ENCODE peak calls at places on chromosomes 2 and 18, in four cellular contexts. K, M, H and S are unnamed samples.

GRCh38 chr2:173235947-173236803 is 118.5 kb upstream of the CDCA7 start:
- DNase-seq in K (peak), M (no peak), H (no peak), S (no peak)

GRCh38 chr2:50720695-50721314 is 311.1 kb downstream of the NRXN1 start:
- DNase-seq in K (peak), M (no peak), H (peak), S (peak)

GRCh38 chr2:121596221-121597080 is 52.8 kb downstream of the CLASP1 start:
- DNase-seq in K (peak), M (no peak), H (peak), S (peak)

GRCh38 chr2:8802741-8803140 is 34.7 kb downstream of the KIDINS220 start:
- DNase-seq in K (no peak), M (no peak), H (no peak), S (no peak)

GRCh38 chr2:102114851-102115497 is 27.6 kb upstream of the IL1R1 start:
- DNase-seq in K (no peak), M (no peak), H (no peak), S (no peak)

GRCh38 chr18:61400016-61400630 is 66.9 kb downstream of the CDH20 start:
- DNase-seq in K (no peak), M (no peak), H (peak), S (no peak)

GRCh38 chr2:12721571-12722444 is 5.1 kb downstream of the TRIB2 start:
- DNase-seq in K (no peak), M (no peak), H (peak), S (no peak)

GRCh38 chr2:231670892-231671616 is 37.3 kb upstream of the PTMA start:
- DNase-seq in K (peak), M (no peak), H (peak), S (no peak)

GRCh38 chr2:209340522-209340921 is 83.3 kb upstream of the MAP2 start:
- DNase-seq in K (no peak), M (no peak), H (no peak), S (no peak)

GRCh38 chr2:26941486-26941885 is 29.0 kb upstream of the MAPRE3 start:
- DNase-seq in K (no peak), M (no peak), H (no peak), S (no peak)

GRCh38 chr2:129712586-129712985 is 266.9 kb upstream of the RAB6C start:
- DNase-seq in K (no peak), M (no peak), H (no peak), S (no peak)

GRCh38 chr18:48801728-48802542 is 148.8 kb downstream of the SMAD7 start:
- DNase-seq in K (no peak), M (peak), H (no peak), S (no peak)

GRCh38 chr2:135163306-135163705 is 111.2 kb downstream of the RAB3GAP1 start:
- DNase-seq in K (no peak), M (no peak), H (no peak), S (no peak)

GRCh38 chr2:84782717-84783442 is 98.0 kb downstream of the TRABD2A start:
- DNase-seq in K (no peak), M (no peak), H (peak), S (no peak)

GRCh38 chr2:108271691-108272253 is 16.9 kb upstream of the SULT1C2 start:
- DNase-seq in K (no peak), M (no peak), H (no peak), S (no peak)

GRCh38 chr2:175030380-175031271 is 25.4 kb upstream of the CHN1 start:
- DNase-seq in K (peak), M (no peak), H (peak), S (no peak)

GRCh38 chr2:59963157-59963556 is 590.3 kb downstream of the BCL11A start:
- DNase-seq in K (no peak), M (no peak), H (no peak), S (no peak)

GRCh38 chr2:119049968-119050657 is 108.1 kb downstream of the MARCO start:
- DNase-seq in K (no peak), M (no peak), H (peak), S (peak)

GRCh38 chr2:86062043-86062442 is 43.6 kb downstream of the POLR1A start:
- DNase-seq in K (no peak), M (no peak), H (no peak), S (no peak)

GRCh38 chr2:158214431-158214830 is 112.8 kb downstream of the UPP2 start:
- DNase-seq in K (no peak), M (no peak), H (peak), S (peak)

GRCh38 chr2:41716497-41716896 is 331.3 kb upstream of the PKDCC start:
- DNase-seq in K (no peak), M (no peak), H (no peak), S (no peak)

GRCh38 chr2:164655750-164656149 is 34.5 kb upstream of the GRB14 start:
- DNase-seq in K (no peak), M (no peak), H (no peak), S (no peak)

GRCh38 chr2:218082586-218083351 is 13.7 kb downstream of the RUFY4 start:
- DNase-seq in K (no peak), M (no peak), H (peak), S (peak)

GRCh38 chr2:202221873-202222272 is 16.5 kb downstream of the SUMO1 start:
- DNase-seq in K (peak), M (no peak), H (peak), S (no peak)

GRCh38 chr2:54457326-54458023 is 1.3 kb downstream of the SPTBN1 start:
- DNase-seq in K (peak), M (no peak), H (peak), S (peak)